ENCODE peak calls at places on chromosomes 11 and 22, in four cellular contexts. One of them, this sample, is unnamed.

GRCh38 chr11:87063982-87064381 is 26.2 kb downstream of the TMEM135 start:
- DNase-seq in small intestine: no peak
- DNase-seq in effector memory CD4-positive, alpha-beta T cell: no peak
- DNase-seq in body of pancreas: no peak
- DNase-seq in this sample: no peak

GRCh38 chr11:84164722-84165121 is 878.6 kb upstream of the CCDC90B start:
- DNase-seq in small intestine: no peak
- DNase-seq in effector memory CD4-positive, alpha-beta T cell: no peak
- DNase-seq in body of pancreas: no peak
- DNase-seq in this sample: no peak

GRCh38 chr11:112871909-112872511 is 89.2 kb upstream of the NCAM1 start:
- DNase-seq in small intestine: no peak
- DNase-seq in effector memory CD4-positive, alpha-beta T cell: no peak
- DNase-seq in body of pancreas: no peak
- DNase-seq in this sample: no peak

GRCh38 chr11:122109932-122110331 is 6.1 kb downstream of the BLID start:
- DNase-seq in small intestine: no peak
- DNase-seq in effector memory CD4-positive, alpha-beta T cell: no peak
- DNase-seq in body of pancreas: no peak
- DNase-seq in this sample: no peak

GRCh38 chr11:67356867-67357561 is 3.7 kb upstream of the POLD4 start:
- DNase-seq in small intestine: peak
- DNase-seq in effector memory CD4-positive, alpha-beta T cell: peak
- DNase-seq in body of pancreas: peak
- DNase-seq in this sample: no peak

GRCh38 chr22:23263651-23264555 is 83.6 kb downstream of the BCR start:
- DNase-seq in small intestine: no peak
- DNase-seq in effector memory CD4-positive, alpha-beta T cell: peak
- DNase-seq in body of pancreas: no peak
- DNase-seq in this sample: peak

GRCh38 chr11:27864046-27865025 is 164.1 kb upstream of the BDNF start:
- DNase-seq in small intestine: peak
- DNase-seq in effector memory CD4-positive, alpha-beta T cell: no peak
- DNase-seq in body of pancreas: peak
- DNase-seq in this sample: no peak

GRCh38 chr11:30429550-30429949 is 106.6 kb downstream of the ARL14EP start:
- DNase-seq in small intestine: no peak
- DNase-seq in effector memory CD4-positive, alpha-beta T cell: no peak
- DNase-seq in body of pancreas: no peak
- DNase-seq in this sample: no peak

GRCh38 chr22:44884968-44885805 is 124.6 kb downstream of the PHF21B start:
- DNase-seq in small intestine: no peak
- DNase-seq in effector memory CD4-positive, alpha-beta T cell: no peak
- DNase-seq in body of pancreas: no peak
- DNase-seq in this sample: peak

GRCh38 chr22:48647606-48648515 is 1179.8 kb downstream of the BRD1 start:
- DNase-seq in small intestine: no peak
- DNase-seq in effector memory CD4-positive, alpha-beta T cell: no peak
- DNase-seq in body of pancreas: no peak
- DNase-seq in this sample: no peak

GRCh38 chr11:110907629-110908028 is 195.4 kb upstream of the ARHGAP20 start:
- DNase-seq in small intestine: peak
- DNase-seq in effector memory CD4-positive, alpha-beta T cell: no peak
- DNase-seq in body of pancreas: no peak
- DNase-seq in this sample: peak

GRCh38 chr11:110903830-110904229 is 191.6 kb upstream of the ARHGAP20 start:
- DNase-seq in small intestine: no peak
- DNase-seq in effector memory CD4-positive, alpha-beta T cell: no peak
- DNase-seq in body of pancreas: no peak
- DNase-seq in this sample: no peak

GRCh38 chr11:110912437-110912836 is 200.2 kb upstream of the ARHGAP20 start:
- DNase-seq in small intestine: no peak
- DNase-seq in effector memory CD4-positive, alpha-beta T cell: no peak
- DNase-seq in body of pancreas: no peak
- DNase-seq in this sample: no peak

GRCh38 chr11:110908401-110909106 is 196.3 kb upstream of the ARHGAP20 start:
- DNase-seq in small intestine: no peak
- DNase-seq in effector memory CD4-positive, alpha-beta T cell: no peak
- DNase-seq in body of pancreas: no peak
- DNase-seq in this sample: no peak

GRCh38 chr11:110909331-110909730 is 197.1 kb upstream of the ARHGAP20 start:
- DNase-seq in small intestine: no peak
- DNase-seq in effector memory CD4-positive, alpha-beta T cell: no peak
- DNase-seq in body of pancreas: no peak
- DNase-seq in this sample: no peak
- H3K27ac ChIP-seq in small intestine: no peak
- H3K27ac ChIP-seq in effector memory CD4-positive, alpha-beta T cell: no peak
- H3K27ac ChIP-seq in body of pancreas: no peak
- H3K27ac ChIP-seq in this sample: no peak

GRCh38 chr11:66219846-66220565 is 48.4 kb upstream of the RAB1B start:
- DNase-seq in small intestine: no peak
- DNase-seq in effector memory CD4-positive, alpha-beta T cell: no peak
- DNase-seq in body of pancreas: peak
- DNase-seq in this sample: no peak
- H3K27ac ChIP-seq in small intestine: no peak
- H3K27ac ChIP-seq in effector memory CD4-positive, alpha-beta T cell: no peak
- H3K27ac ChIP-seq in body of pancreas: no peak
- H3K27ac ChIP-seq in this sample: no peak

DNA sequence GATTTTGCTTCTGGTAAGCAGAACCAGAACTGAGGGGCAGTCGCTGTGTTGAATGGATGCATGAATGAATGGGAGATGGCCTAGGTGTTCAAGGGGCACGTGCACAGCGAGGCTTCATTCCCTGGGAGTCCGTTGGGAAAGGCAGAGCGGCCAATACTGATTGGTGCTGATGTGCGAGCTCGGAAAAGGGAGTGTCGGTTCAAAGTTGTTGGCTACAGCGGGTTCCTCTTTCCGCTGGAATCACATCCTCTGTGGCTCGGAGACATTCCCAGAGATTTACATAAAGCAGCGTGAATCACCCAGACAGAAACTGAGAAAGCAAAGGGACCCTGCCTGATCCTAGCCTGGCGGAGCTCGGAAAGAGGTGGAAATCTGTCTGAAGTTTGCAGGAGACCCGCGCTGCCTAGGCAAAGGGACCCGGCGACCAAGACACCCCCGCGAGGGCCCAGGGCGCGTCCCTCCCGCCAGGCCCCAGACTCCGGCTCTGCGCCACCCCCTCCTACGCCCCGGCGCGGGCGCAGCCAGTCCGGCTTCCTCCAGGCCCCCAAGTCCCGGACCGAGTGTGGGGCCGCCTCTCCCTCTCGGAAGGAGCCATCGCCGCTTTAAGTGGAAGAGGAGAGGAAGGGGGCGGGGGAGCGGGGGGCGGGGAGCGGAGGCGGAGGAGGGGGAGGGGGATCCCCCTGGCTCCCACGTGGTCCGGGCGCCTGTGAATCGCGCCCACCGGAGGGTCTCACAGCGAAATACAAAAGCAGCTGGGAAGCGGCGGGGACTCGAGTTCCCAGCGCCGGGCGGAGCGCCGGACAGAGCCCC is at the start of gene FJX1:
- DNase-seq in small intestine: peak
- DNase-seq in effector memory CD4-positive, alpha-beta T cell: no peak
- DNase-seq in body of pancreas: peak
- DNase-seq in this sample: peak
- H3K27ac ChIP-seq in small intestine: no peak
- H3K27ac ChIP-seq in effector memory CD4-positive, alpha-beta T cell: no peak
- H3K27ac ChIP-seq in body of pancreas: peak
- H3K27ac ChIP-seq in this sample: peak

GRCh38 chr22:39594411-39594810 is 23.9 kb downstream of the CACNA1I start:
- DNase-seq in small intestine: no peak
- DNase-seq in effector memory CD4-positive, alpha-beta T cell: no peak
- DNase-seq in body of pancreas: no peak
- DNase-seq in this sample: no peak

GRCh38 chr22:39592104-39593060 is 21.8 kb downstream of the CACNA1I start:
- DNase-seq in small intestine: peak
- DNase-seq in effector memory CD4-positive, alpha-beta T cell: no peak
- DNase-seq in body of pancreas: peak
- DNase-seq in this sample: no peak

GRCh38 chr22:39595622-39596182 is 25.1 kb downstream of the CACNA1I start:
- DNase-seq in small intestine: no peak
- DNase-seq in effector memory CD4-positive, alpha-beta T cell: no peak
- DNase-seq in body of pancreas: no peak
- DNase-seq in this sample: no peak

GRCh38 chr22:39593931-39594285 is 23.4 kb downstream of the CACNA1I start:
- DNase-seq in small intestine: no peak
- DNase-seq in effector memory CD4-positive, alpha-beta T cell: no peak
- DNase-seq in body of pancreas: no peak
- DNase-seq in this sample: no peak

DNA sequence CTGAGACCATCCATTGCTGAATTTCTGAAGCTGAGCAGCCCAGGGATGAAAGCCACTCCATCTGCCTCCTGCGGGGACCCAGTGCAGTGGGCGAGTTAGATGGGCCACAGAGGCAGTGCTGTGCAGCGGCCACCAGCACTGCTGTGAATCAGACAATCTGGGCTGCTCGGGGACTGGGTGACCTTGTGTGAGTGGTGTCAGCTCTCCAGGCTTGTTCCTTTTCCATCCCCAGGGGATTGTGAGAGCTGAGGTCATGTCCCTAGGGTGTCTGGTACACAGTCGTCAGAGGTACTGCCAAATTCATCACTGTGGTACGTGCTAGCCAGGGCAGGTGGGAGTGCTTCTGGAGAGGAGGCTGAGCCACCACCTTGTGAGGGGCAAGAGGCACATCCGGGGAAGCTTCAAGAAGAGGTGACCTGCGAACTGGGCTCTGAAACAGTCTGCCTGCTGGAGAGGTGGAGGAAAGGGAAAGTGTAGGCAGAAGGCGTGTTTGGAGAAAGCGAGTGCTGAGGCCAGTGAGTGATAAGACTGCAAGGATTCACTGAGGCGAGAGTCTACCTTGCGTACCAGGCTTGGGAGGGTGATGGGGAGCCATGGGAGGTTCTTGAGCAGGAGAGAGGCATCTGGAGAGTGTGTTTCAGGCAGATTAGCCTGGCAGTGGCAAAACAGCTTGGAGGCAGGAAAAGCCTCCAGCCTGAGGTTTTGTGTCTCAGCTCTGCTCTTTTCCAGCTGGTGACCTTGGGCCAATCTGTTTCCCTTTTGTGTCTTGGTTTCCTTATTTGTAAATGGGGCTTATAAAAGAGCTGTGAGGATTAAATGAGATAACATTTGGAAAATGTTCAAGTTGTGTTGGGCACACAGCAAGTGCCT is 22.7 kb downstream of the CACNA1I start:
- DNase-seq in small intestine: no peak
- DNase-seq in effector memory CD4-positive, alpha-beta T cell: no peak
- DNase-seq in body of pancreas: no peak
- DNase-seq in this sample: no peak
- H3K27ac ChIP-seq in small intestine: no peak
- H3K27ac ChIP-seq in effector memory CD4-positive, alpha-beta T cell: no peak
- H3K27ac ChIP-seq in body of pancreas: no peak
- H3K27ac ChIP-seq in this sample: no peak

DNA sequence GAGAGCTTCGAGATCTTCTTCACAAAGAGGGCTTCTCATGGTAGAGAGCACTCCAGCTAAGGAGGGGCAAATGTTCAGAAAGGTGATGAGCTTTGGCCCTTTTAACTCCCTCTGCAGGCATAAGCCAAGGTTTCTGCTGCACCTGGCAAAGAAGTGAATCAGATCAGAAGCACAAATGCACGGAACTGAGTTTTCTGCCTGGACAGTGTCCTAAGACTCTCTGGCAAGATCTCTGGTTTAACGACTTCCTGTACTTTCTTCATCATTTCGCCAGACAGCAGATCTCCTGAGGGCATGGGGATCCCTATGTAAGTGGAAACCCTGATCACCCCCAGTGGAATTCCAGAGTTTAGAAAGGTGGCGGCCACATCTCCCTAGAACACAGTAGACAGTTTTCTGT is 37.2 kb downstream of the POU2AF3 start:
- DNase-seq in small intestine: no peak
- DNase-seq in effector memory CD4-positive, alpha-beta T cell: no peak
- DNase-seq in body of pancreas: no peak
- DNase-seq in this sample: no peak
- H3K27ac ChIP-seq in small intestine: no peak
- H3K27ac ChIP-seq in effector memory CD4-positive, alpha-beta T cell: no peak
- H3K27ac ChIP-seq in body of pancreas: peak
- H3K27ac ChIP-seq in this sample: no peak

DNA sequence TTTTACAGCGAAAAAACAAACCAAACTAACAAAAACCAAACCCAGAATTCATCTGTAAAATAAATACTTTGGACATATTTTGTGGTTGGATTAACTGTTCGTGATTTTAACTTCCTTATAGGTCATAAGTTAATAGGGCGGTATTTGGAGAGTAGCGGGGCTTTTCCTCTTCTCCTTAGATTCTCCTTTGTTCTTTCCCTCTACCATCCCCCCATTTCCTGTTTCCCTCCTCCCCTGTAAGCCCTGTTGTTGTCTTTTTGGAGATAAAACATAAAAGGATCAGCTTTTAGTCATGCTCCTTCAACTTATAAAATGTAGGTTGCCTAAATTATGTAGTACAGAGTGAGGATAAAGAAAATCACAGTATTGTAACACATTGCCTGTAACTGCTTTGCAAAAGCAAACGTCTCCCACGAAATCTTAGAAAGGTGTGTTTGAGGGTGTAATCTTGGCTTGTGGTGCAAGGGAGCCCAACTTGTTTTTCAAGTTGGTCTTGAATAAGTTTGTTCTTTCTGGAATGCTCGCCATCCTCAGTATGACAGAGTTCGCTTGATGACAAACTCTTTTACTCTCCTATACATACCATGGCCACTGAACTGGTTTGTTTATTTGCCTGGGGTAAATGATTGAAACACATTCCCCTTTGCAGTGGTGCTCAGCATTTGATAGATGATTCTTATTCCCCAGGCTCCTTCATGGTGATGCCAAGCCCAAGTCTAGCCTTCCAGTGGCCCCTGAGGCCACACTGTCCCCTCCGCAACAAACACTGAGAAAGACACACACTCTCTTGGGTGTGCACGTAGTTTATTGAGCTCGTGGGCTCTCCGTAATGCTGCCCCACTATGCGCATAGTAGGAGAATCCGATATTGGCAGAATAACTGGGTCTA is 49.4 kb downstream of the TEAD1 start:
- DNase-seq in small intestine: peak
- DNase-seq in effector memory CD4-positive, alpha-beta T cell: no peak
- DNase-seq in body of pancreas: no peak
- DNase-seq in this sample: no peak
- H3K27ac ChIP-seq in small intestine: peak
- H3K27ac ChIP-seq in effector memory CD4-positive, alpha-beta T cell: no peak
- H3K27ac ChIP-seq in body of pancreas: peak
- H3K27ac ChIP-seq in this sample: peak

GRCh38 chr11:2222479-2222878 is 47.9 kb downstream of the ASCL2 start:
- DNase-seq in small intestine: peak
- DNase-seq in effector memory CD4-positive, alpha-beta T cell: no peak
- DNase-seq in body of pancreas: no peak
- DNase-seq in this sample: no peak
- H3K27ac ChIP-seq in small intestine: no peak
- H3K27ac ChIP-seq in effector memory CD4-positive, alpha-beta T cell: no peak
- H3K27ac ChIP-seq in body of pancreas: peak
- H3K27ac ChIP-seq in this sample: no peak

This sample was measured in upper lobe of left lung.